ENCODE peak calls at places on chromosome 9, in six cellular contexts. H, N, R, V, T and B are unnamed samples.

GRCh38 chr9:92468206-92468605 is 14.1 kb downstream of the ASPN start:
- DNase-seq in H (no peak), N (no peak), R (no peak), V (no peak), T (no peak), B (no peak)

GRCh38 chr9:134605351-134605968 is 36.1 kb upstream of the COL5A1 start:
- DNase-seq in H (no peak), N (peak; percentile 3), R (no peak), V (no peak), T (peak; percentile 11), B (no peak)

GRCh38 chr9:3845549-3845948 is 319.7 kb upstream of the RFX3 start:
- DNase-seq in H (no peak), N (no peak), R (no peak), V (no peak), T (no peak), B (no peak)

GRCh38 chr9:33800886-33801285 is 5.5 kb downstream of the PRSS3 start:
- DNase-seq in H (no peak), N (no peak), R (no peak), V (no peak), T (no peak), B (no peak)

GRCh38 chr9:98993570-98993945 is 49.9 kb downstream of the COL15A1 start:
- DNase-seq in H (no peak), N (peak; percentile 48), R (no peak), V (no peak), T (no peak), B (no peak)

GRCh38 chr9:16824545-16825041 is 45.9 kb downstream of the BNC2 start:
- DNase-seq in H (no peak), N (no peak), R (no peak), V (no peak), T (no peak), B (no peak)

GRCh38 chr9:7178729-7179128 is 421.0 kb downstream of the KDM4C start:
- DNase-seq in H (no peak), N (no peak), R (no peak), V (no peak), T (no peak), B (no peak)

GRCh38 chr9:121289554-121290370 is 21.8 kb downstream of the GSN start:
- DNase-seq in H (peak; percentile 61), N (no peak), R (no peak), V (no peak), T (no peak), B (no peak)

GRCh38 chr9:115520626-115521025 is 402.7 kb upstream of the TNC start:
- DNase-seq in H (no peak), N (no peak), R (no peak), V (no peak), T (no peak), B (no peak)

DNA sequence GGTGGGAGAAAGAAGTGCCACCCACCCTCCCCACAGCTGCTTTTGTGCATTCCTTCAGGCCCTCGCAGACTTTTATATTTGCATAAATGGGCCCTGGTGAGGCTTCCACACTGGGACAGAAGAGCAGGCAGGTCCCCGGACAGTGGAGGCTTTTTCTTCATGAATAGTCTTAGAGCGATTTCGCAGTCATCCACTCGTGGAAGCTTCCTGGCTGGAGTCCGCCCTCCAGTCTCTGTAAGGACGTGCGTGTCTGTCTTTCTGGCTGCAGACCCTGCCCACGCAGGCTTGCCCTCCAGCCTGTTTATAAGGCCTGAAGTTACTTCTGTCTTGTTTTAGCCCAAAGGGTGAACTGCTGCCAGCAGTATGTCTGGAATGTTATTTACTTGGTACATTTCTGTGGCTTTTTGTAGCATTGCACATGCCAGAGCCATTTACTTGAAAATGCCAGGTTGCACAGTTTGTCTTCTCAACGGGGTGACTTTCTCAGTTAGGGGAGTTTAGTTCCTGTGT is 195.7 kb downstream of the AOPEP start:
- DNase-seq in H (peak; percentile 88), N (no peak), R (no peak), V (no peak), T (no peak), B (no peak)
- H3K4me3 ChIP-seq in H (no peak overlapping the region), N (no peak overlapping the region), R (no peak overlapping the region), V (no peak overlapping the region), T (no peak overlapping the region), B (no peak overlapping the region)

GRCh38 chr9:111484564-111484878 is 338 bp upstream of the ECPAS start:
- DNase-seq in H (no peak), N (no peak), R (peak; percentile 8), V (no peak), T (no peak), B (no peak)
- H3K4me3 ChIP-seq in H (peak overlapping the region; percentile 98), N (peak overlapping the region; percentile 97), R (peak overlapping the region; percentile 86), V (peak overlapping the region; percentile 90), T (peak overlapping the region; percentile 70), B (peak overlapping the region; percentile 66)

GRCh38 chr9:125271081-125271480 is 9.5 kb downstream of the GAPVD1 start:
- DNase-seq in H (no peak), N (no peak), R (no peak), V (no peak), T (no peak), B (no peak)

GRCh38 chr9:125276771-125277170 is 15.1 kb downstream of the GAPVD1 start:
- DNase-seq in H (no peak), N (no peak), R (no peak), V (no peak), T (no peak), B (no peak)

GRCh38 chr9:125268394-125269013 is 6.9 kb downstream of the GAPVD1 start:
- DNase-seq in H (no peak), N (no peak), R (no peak), V (no peak), T (no peak), B (no peak)

GRCh38 chr9:125269014-125269397 is 7.4 kb downstream of the GAPVD1 start:
- DNase-seq in H (no peak), N (no peak), R (no peak), V (no peak), T (no peak), B (no peak)

GRCh38 chr9:125272697-125273096 is 11.1 kb downstream of the GAPVD1 start:
- DNase-seq in H (no peak), N (no peak), R (no peak), V (no peak), T (no peak), B (no peak)
- H3K4me3 ChIP-seq in H (no peak overlapping the region), N (no peak overlapping the region), R (no peak overlapping the region), V (no peak overlapping the region), T (no peak overlapping the region), B (no peak overlapping the region)

GRCh38 chr9:129945314-129945713 is 97.7 kb downstream of the FNBP1 start:
- DNase-seq in H (no peak), N (no peak), R (no peak), V (no peak), T (no peak), B (peak; percentile 72)
- H3K4me3 ChIP-seq in H (no peak overlapping the region), N (no peak overlapping the region), R (no peak overlapping the region), V (no peak overlapping the region), T (no peak overlapping the region), B (no peak overlapping the region)

DNA sequence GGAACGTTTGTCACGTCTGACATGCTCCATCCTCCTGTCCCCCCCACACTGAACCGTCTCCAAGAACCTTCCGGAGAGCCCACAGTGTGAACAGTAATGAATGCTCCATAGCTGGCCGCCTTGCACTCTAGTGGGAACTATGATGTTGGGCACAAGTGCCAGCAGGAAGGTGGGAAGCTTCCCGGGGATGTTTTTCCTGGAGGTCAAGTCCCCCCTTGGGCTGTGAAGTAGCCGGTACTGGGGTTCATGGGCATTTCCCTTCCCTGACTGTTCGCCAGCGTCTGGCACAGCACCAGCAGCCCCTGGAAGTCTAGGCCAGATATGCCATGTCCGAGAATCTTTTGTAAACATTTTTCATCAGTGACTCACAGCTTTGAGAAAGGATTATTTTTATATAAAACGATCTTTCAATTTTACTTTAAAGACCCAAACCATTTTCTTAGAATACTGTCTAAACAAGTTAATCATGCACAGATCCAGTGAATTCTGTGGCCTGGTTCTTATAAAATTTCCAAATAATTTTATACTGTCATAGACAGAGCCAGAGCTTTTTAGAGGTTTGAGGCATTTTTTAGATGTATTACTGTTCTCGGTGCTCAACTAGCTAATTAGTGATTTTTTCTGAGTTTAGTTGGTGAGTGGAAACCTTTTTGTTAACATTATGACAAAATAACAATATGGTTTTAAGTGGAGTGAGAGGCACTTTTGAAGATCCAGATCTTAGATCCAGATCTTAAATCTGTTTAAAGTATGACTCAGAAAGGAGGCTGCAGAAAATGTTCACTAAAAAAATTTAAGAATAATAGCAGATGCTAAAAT is 11.6 kb downstream of the ABL1 start:
- DNase-seq in H (peak; percentile 79), N (no peak), R (no peak), V (peak; percentile 81), T (peak; percentile 46), B (no peak)
- H3K4me3 ChIP-seq in H (no peak overlapping the region), N (no peak overlapping the region), R (no peak overlapping the region), V (no peak overlapping the region), T (no peak overlapping the region), B (no peak overlapping the region)

DNA sequence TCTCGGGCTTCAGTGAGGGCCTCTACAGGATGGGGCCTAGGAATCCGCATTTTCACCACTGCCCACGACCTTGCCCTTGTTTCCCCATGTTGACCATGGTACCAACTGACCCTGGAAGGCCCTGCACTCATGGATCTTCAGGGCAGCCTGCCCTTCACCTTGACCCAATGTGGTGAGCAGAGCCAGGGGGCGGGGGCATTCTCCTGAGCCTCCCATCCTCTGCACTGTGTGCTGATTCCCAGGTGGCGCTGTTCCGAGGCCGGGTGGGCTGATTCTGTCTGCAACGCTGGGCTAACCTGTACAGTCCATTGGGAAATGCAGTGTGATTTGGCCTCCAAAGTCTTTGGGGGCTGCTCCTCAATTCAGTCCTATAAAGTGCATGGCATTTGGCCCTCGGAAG is 68.7 kb downstream of the SHB start:
- DNase-seq in H (peak; percentile 35), N (no peak), R (no peak), V (no peak), T (no peak), B (no peak)
- H3K4me3 ChIP-seq in H (no peak overlapping the region), N (no peak overlapping the region), R (no peak overlapping the region), V (no peak overlapping the region), T (no peak overlapping the region), B (no peak overlapping the region)

GRCh38 chr9:22416692-22417060 is 29.9 kb upstream of the DMRTA1 start:
- DNase-seq in H (no peak), N (no peak), R (no peak), V (no peak), T (no peak), B (no peak)
- H3K4me3 ChIP-seq in H (no peak overlapping the region), N (no peak overlapping the region), R (no peak overlapping the region), V (no peak overlapping the region), T (no peak overlapping the region), B (no peak overlapping the region)

GRCh38 chr9:35673132-35673997 is at the start of gene CA9:
- DNase-seq in H (peak; percentile 62), N (peak; percentile 43), R (no peak), V (no peak), T (peak; percentile 95), B (no peak)
- H3K4me3 ChIP-seq in H (no peak within 1 kb of the TSS), N (no peak within 1 kb of the TSS), R (no peak within 1 kb of the TSS), V (peak within 1 kb of the TSS; percentile 40), T (peak within 1 kb of the TSS; percentile 72), B (no peak within 1 kb of the TSS)

DNA sequence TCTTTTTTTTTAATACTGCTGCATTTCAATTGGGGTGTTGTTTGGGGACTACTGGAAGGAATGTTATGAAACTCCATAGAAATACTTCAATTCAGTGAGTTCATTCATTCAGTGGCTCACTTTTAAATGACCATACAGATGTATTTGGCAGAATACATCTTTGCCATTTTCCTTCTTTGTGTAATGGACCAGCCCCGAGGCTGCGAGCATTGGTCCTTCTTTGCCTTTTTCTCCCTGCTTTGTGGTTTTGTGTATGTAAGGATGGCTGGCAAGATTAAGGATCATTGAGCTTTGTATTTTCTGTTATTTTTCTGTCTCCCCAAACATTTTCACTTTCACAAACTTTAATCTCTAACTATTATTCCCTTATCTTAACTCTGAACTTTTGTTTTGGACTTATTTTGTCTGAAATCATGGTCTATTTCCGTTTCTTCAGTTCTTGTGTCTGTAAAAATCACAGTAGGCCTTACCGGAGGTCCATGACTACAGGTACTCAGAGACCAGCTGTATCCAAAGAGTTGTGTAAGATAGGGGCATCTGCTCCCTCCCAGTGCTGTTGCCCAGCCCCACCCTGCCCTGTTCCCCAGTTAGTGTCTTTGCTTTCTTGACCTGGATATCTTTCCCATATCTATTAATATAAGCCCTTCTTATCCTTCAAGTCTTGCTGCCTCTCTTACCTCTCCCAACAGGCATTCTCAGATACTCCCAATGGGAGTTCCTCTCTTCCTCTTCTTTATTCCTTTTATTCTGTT is 154.3 kb upstream of the DMRT1 start:
- DNase-seq in H (no peak), N (no peak), R (no peak), V (no peak), T (no peak), B (no peak)
- H3K4me3 ChIP-seq in H (no peak overlapping the region), N (no peak overlapping the region), R (no peak overlapping the region), V (no peak overlapping the region), T (no peak overlapping the region), B (no peak overlapping the region)